ENCODE peak calls at places on chromosomes 7 and 10, in nine cellular contexts. S, D, K, L, W, Q, X, Y and J are unnamed samples.
A peak's percentile ranks its signal among the peaks of the same experiment; 100 is the strongest.

GRCh38 chr7:55463863-55464262 is 98.7 kb downstream of the LANCL2 start:
- DNase-seq in S (no peak), D (no peak), K (no peak), L (peak; percentile 14), W (no peak), Q (no peak), X (no peak), Y (no peak), J (no peak)

GRCh38 chr10:29256531-29256930 is 32.3 kb upstream of the LYZL1 start:
- DNase-seq in S (no peak), D (no peak), K (no peak), L (no peak), W (no peak), Q (no peak), X (no peak), Y (no peak), J (no peak)

GRCh38 chr10:97154789-97155188 is 31.0 kb downstream of the SLIT1 start:
- DNase-seq in S (no peak), D (no peak), K (no peak), L (no peak), W (no peak), Q (no peak), X (no peak), Y (no peak), J (no peak)

GRCh38 chr10:61153766-61154165 is 209.8 kb upstream of the RHOBTB1 start:
- DNase-seq in S (peak; percentile 31), D (no peak), K (no peak), L (no peak), W (no peak), Q (no peak), X (no peak), Y (no peak), J (no peak)

GRCh38 chr10:72598769-72599701 is 26.8 kb downstream of the MICU1 start:
- DNase-seq in S (no peak), D (no peak), K (no peak), L (no peak), W (no peak), Q (no peak), X (no peak), Y (no peak), J (no peak)

GRCh38 chr7:133207687-133208086 is 45.2 kb upstream of the EXOC4 start:
- DNase-seq in S (no peak), D (peak; percentile 14), K (peak; percentile 23), L (no peak), W (no peak), Q (no peak), X (no peak), Y (no peak), J (no peak)

GRCh38 chr7:99006739-99007424 is 128.6 kb downstream of the TRRAP start:
- DNase-seq in S (no peak), D (no peak), K (no peak), L (no peak), W (no peak), Q (no peak), X (no peak), Y (no peak), J (no peak)

GRCh38 chr7:101519324-101520017 is 109.6 kb downstream of the MYL10 start:
- DNase-seq in S (peak; percentile 82), D (peak; percentile 65), K (peak; percentile 69), L (no peak), W (no peak), Q (no peak), X (no peak), Y (no peak), J (peak; percentile 87)

GRCh38 chr7:2044311-2044882 is 188.3 kb downstream of the MAD1L1 start:
- DNase-seq in S (no peak), D (no peak), K (no peak), L (no peak), W (no peak), Q (no peak), X (no peak), Y (no peak), J (no peak)

GRCh38 chr7:42035205-42035604 is 201.8 kb downstream of the GLI3 start:
- DNase-seq in S (no peak), D (no peak), K (peak; percentile 68), L (no peak), W (no peak), Q (no peak), X (no peak), Y (no peak), J (peak; percentile 57)

GRCh38 chr7:88462799-88463198 is 156.1 kb upstream of the STEAP4 start:
- DNase-seq in S (no peak), D (no peak), K (no peak), L (no peak), W (no peak), Q (no peak), X (no peak), Y (no peak), J (no peak)